ENCODE peak calls at places on chromosome 2, in five cellular contexts. One of them, this sample, is unnamed.

GRCh38 chr2:850429-850828 is 100.2 kb upstream of the SNTG2 start:
- DNase-seq in ELF-1: no peak
- DNase-seq in foreskin fibroblast: no peak
- DNase-seq in HEK293T: no peak
- DNase-seq in posterior cingulate gyrus: no peak
- DNase-seq in this sample: no peak

GRCh38 chr2:16927398-16927797 is 261.8 kb upstream of the CYRIA start:
- DNase-seq in ELF-1: no peak
- DNase-seq in posterior cingulate gyrus: no peak
- DNase-seq in foreskin fibroblast: no peak
- DNase-seq in HEK293T: no peak
- DNase-seq in this sample: no peak

GRCh38 chr2:74267068-74267467 is 68.7 kb downstream of the MTHFD2 start:
- DNase-seq in posterior cingulate gyrus: no peak
- DNase-seq in ELF-1: no peak
- DNase-seq in HEK293T: peak
- DNase-seq in foreskin fibroblast: no peak
- DNase-seq in this sample: no peak

GRCh38 chr2:18988557-18989232 is 369.7 kb downstream of the OSR1 start:
- DNase-seq in foreskin fibroblast: no peak
- DNase-seq in ELF-1: peak
- DNase-seq in HEK293T: no peak
- DNase-seq in posterior cingulate gyrus: no peak
- DNase-seq in this sample: no peak

GRCh38 chr2:162382283-162382682 is 38.4 kb downstream of the GCA start:
- DNase-seq in posterior cingulate gyrus: no peak
- DNase-seq in foreskin fibroblast: no peak
- DNase-seq in ELF-1: no peak
- DNase-seq in HEK293T: no peak
- DNase-seq in this sample: no peak

GRCh38 chr2:165141601-165142000 is 62.2 kb downstream of the SCN3A start:
- DNase-seq in foreskin fibroblast: no peak
- DNase-seq in posterior cingulate gyrus: no peak
- DNase-seq in ELF-1: no peak
- DNase-seq in HEK293T: no peak
- DNase-seq in this sample: no peak

GRCh38 chr2:84417453-84417852 is 41.6 kb downstream of the SUCLG1 start:
- DNase-seq in foreskin fibroblast: no peak
- DNase-seq in HEK293T: no peak
- DNase-seq in ELF-1: no peak
- DNase-seq in posterior cingulate gyrus: no peak
- DNase-seq in this sample: no peak

GRCh38 chr2:135840601-135841000 is 3.6 kb upstream of the LCT start:
- DNase-seq in foreskin fibroblast: peak
- DNase-seq in HEK293T: no peak
- DNase-seq in posterior cingulate gyrus: no peak
- DNase-seq in ELF-1: no peak
- DNase-seq in this sample: no peak

GRCh38 chr2:125573432-125573831 is 1082.5 kb upstream of the GYPC start:
- DNase-seq in posterior cingulate gyrus: no peak
- DNase-seq in ELF-1: no peak
- DNase-seq in foreskin fibroblast: no peak
- DNase-seq in HEK293T: no peak
- DNase-seq in this sample: no peak

GRCh38 chr2:64065516-64065915 is 46.3 kb upstream of the VPS54 start:
- DNase-seq in HEK293T: no peak
- DNase-seq in foreskin fibroblast: no peak
- DNase-seq in ELF-1: peak
- DNase-seq in posterior cingulate gyrus: no peak
- DNase-seq in this sample: no peak

GRCh38 chr2:229835601-229836283 is 86.1 kb downstream of the TRIP12 start:
- DNase-seq in HEK293T: no peak
- DNase-seq in posterior cingulate gyrus: no peak
- DNase-seq in ELF-1: no peak
- DNase-seq in foreskin fibroblast: peak
- DNase-seq in this sample: no peak

GRCh38 chr2:99806758-99807157 is 316.9 kb upstream of the REV1 start:
- DNase-seq in ELF-1: no peak
- DNase-seq in foreskin fibroblast: peak
- DNase-seq in HEK293T: no peak
- DNase-seq in posterior cingulate gyrus: no peak
- DNase-seq in this sample: no peak

GRCh38 chr2:85536479-85536878 is 2.5 kb upstream of the MAT2A start:
- DNase-seq in foreskin fibroblast: peak
- DNase-seq in ELF-1: no peak
- DNase-seq in posterior cingulate gyrus: no peak
- DNase-seq in HEK293T: no peak
- DNase-seq in this sample: no peak

GRCh38 chr2:183126635-183127034 is 2.4 kb downstream of the NUP35 start:
- DNase-seq in ELF-1: no peak
- DNase-seq in foreskin fibroblast: no peak
- DNase-seq in posterior cingulate gyrus: no peak
- DNase-seq in HEK293T: no peak
- DNase-seq in this sample: no peak

GRCh38 chr2:162711832-162712540 is 126.6 kb downstream of the KCNH7 start:
- DNase-seq in HEK293T: no peak
- DNase-seq in ELF-1: peak
- DNase-seq in posterior cingulate gyrus: no peak
- DNase-seq in foreskin fibroblast: no peak
- DNase-seq in this sample: no peak

GRCh38 chr2:175929850-175930249 is 72.2 kb downstream of the LNPK start:
- DNase-seq in posterior cingulate gyrus: no peak
- DNase-seq in ELF-1: no peak
- DNase-seq in foreskin fibroblast: peak
- DNase-seq in HEK293T: no peak
- DNase-seq in this sample: no peak

GRCh38 chr2:168119519-168120141 is 127.8 kb downstream of the STK39 start:
- DNase-seq in HEK293T: peak
- DNase-seq in foreskin fibroblast: peak
- DNase-seq in ELF-1: peak
- DNase-seq in posterior cingulate gyrus: no peak
- DNase-seq in this sample: no peak

GRCh38 chr2:8986327-8986976 is 17.0 kb downstream of the MBOAT2 start:
- DNase-seq in ELF-1: peak
- DNase-seq in foreskin fibroblast: no peak
- DNase-seq in posterior cingulate gyrus: no peak
- DNase-seq in HEK293T: no peak
- DNase-seq in this sample: no peak

GRCh38 chr2:175153-175786 is 88.6 kb downstream of the SH3YL1 start:
- DNase-seq in ELF-1: no peak
- DNase-seq in posterior cingulate gyrus: no peak
- DNase-seq in HEK293T: no peak
- DNase-seq in foreskin fibroblast: no peak
- DNase-seq in this sample: no peak

GRCh38 chr2:66541646-66542045 is 106.7 kb downstream of the MEIS1 start:
- DNase-seq in ELF-1: no peak
- DNase-seq in HEK293T: no peak
- DNase-seq in foreskin fibroblast: no peak
- DNase-seq in posterior cingulate gyrus: peak
- DNase-seq in this sample: peak

GRCh38 chr2:175251425-175252041 is 70.0 kb upstream of the ATP5MC3 start:
- DNase-seq in foreskin fibroblast: peak
- DNase-seq in posterior cingulate gyrus: no peak
- DNase-seq in ELF-1: no peak
- DNase-seq in HEK293T: peak
- DNase-seq in this sample: no peak

GRCh38 chr2:70123051-70123828 is 36.0 kb downstream of the PCBP1 start:
- DNase-seq in ELF-1: peak
- DNase-seq in foreskin fibroblast: peak
- DNase-seq in posterior cingulate gyrus: no peak
- DNase-seq in HEK293T: peak
- DNase-seq in this sample: no peak

GRCh38 chr2:218329027-218329825 is 27.4 kb upstream of the CATIP start:
- DNase-seq in foreskin fibroblast: no peak
- DNase-seq in posterior cingulate gyrus: no peak
- DNase-seq in HEK293T: peak
- DNase-seq in ELF-1: peak
- DNase-seq in this sample: no peak

GRCh38 chr2:176435691-176436215 is 166.5 kb downstream of the MTX2 start:
- DNase-seq in posterior cingulate gyrus: no peak
- DNase-seq in ELF-1: no peak
- DNase-seq in HEK293T: no peak
- DNase-seq in foreskin fibroblast: no peak
- DNase-seq in this sample: no peak

GRCh38 chr2:2758793-2759367 is 427.8 kb upstream of the MYT1L start:
- DNase-seq in posterior cingulate gyrus: no peak
- DNase-seq in HEK293T: no peak
- DNase-seq in ELF-1: no peak
- DNase-seq in foreskin fibroblast: no peak
- DNase-seq in this sample: no peak